ENCODE peak calls at places on chromosomes 12 and 14, in four cellular contexts. N is IMR-90, R is H1, Z is neuronal stem cell. T is an unnamed sample.

GRCh38 chr12:52147367-52147972 is 44.3 kb downstream of the KRT80 start:
- DNase-seq in Z (no peak), N (peak), R (no peak), T (peak)

GRCh38 chr12:9707864-9708808 is 24.8 kb downstream of the CLECL1 start:
- DNase-seq in R (peak), Z (peak), N (peak), T (peak)

GRCh38 chr14:35515916-35516315 is 18.0 kb upstream of the INSM2 start:
- DNase-seq in Z (no peak), N (no peak), R (no peak), T (no peak)

GRCh38 chr14:33432407-33433023 is 493.8 kb downstream of the NPAS3 start:
- DNase-seq in R (no peak), N (peak), Z (no peak), T (no peak)

GRCh38 chr12:53958128-53958527 is 3.4 kb downstream of the HOXC12 start:
- DNase-seq in Z (no peak), N (no peak), R (no peak), T (no peak)

GRCh38 chr12:44765796-44766195 is 110.3 kb downstream of the NELL2 start:
- DNase-seq in Z (no peak), R (no peak), N (no peak), T (no peak)

GRCh38 chr14:96824283-96824682 is 27.1 kb downstream of the VRK1 start:
- DNase-seq in N (peak), R (no peak), Z (no peak), T (no peak)

GRCh38 chr12:54173066-54173726 is 15.6 kb downstream of the SMUG1 start:
- DNase-seq in R (peak), Z (no peak), N (no peak), T (peak)

GRCh38 chr12:108884116-108885012 is 4.5 kb downstream of the DAO start:
- DNase-seq in Z (no peak), N (no peak), R (peak), T (peak)

GRCh38 chr12:87952223-87952622 is 77.0 kb downstream of the C12orf50 start:
- DNase-seq in Z (no peak), R (no peak), N (no peak), T (no peak)

GRCh38 chr14:31895206-31895605 is 181.9 kb upstream of the ARHGAP5 start:
- DNase-seq in Z (no peak), R (no peak), N (peak), T (no peak)

GRCh38 chr12:989751-990278 is 1.2 kb upstream of the ERC1 start:
- DNase-seq in N (peak), Z (peak), R (no peak), T (no peak)
- H4K91ac ChIP-seq in N (peak), Z (no peak), R (no peak), T (no peak)

GRCh38 chr12:69392146-69392928 is 32.8 kb downstream of the YEATS4 start:
- DNase-seq in N (peak), Z (no peak), R (no peak), T (no peak)
- H4K91ac ChIP-seq in N (no peak), Z (no peak), R (no peak), T (no peak)

GRCh38 chr14:100674897-100675618 is 51.6 kb upstream of the DLK1 start:
- DNase-seq in R (no peak), Z (no peak), N (no peak), T (no peak)
- H4K91ac ChIP-seq in R (no peak), Z (no peak), N (no peak), T (no peak)

DNA sequence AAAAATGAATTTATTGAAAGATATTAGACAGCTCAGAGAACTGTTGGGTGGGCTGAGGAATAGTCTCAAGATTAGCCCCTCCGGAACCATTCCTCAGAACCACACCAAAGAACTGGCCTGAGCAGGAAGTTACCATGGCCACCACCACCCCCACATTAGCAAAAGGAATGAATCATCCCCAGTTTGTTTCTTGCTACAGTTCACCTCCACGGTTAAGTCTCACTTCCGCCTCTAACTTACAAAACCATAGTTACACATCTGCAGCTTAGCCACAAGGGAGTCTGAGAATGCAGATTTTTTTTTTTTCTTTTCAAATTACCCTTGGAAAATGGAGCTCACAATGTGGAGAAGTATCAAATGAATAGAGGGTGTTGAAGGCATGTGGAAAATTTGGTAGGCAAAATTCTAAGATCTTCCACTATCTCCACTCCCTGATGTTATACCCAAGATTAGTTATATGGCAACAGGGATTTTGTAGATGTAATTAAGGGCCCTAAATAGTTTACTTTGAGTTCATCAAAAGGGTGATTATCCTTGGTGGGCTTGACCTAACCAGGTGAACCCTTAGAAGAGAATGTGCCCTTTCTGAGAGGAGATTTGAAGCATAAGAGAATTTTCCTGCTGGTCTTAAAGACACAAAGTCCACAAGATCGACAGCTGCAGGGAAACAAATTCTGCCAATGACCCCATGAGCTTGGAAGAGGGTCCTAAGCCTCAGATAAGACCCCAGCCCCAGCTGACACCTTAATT is 129.8 kb upstream of the KRR1 start:
- DNase-seq in N (peak), Z (no peak), R (no peak), T (no peak)
- H4K91ac ChIP-seq in N (peak), Z (no peak), R (no peak), T (no peak)

GRCh38 chr14:95536036-95536577 is 1.3 kb downstream of the GLRX5 start:
- DNase-seq in Z (no peak), N (no peak), R (no peak), T (no peak)

GRCh38 chr14:95533391-95533821 is 1.4 kb upstream of the GLRX5 start:
- DNase-seq in N (peak), R (no peak), Z (no peak), T (no peak)

GRCh38 chr14:95535226-95536021 is 574 bp downstream of the GLRX5 start:
- DNase-seq in R (no peak), N (no peak), Z (no peak), T (no peak)

GRCh38 chr14:95533822-95534221 is 1.0 kb upstream of the GLRX5 start:
- DNase-seq in Z (no peak), N (no peak), R (no peak), T (no peak)

GRCh38 chr14:95534299-95535225 is at the start of gene GLRX5:
- DNase-seq in N (peak), R (peak), Z (peak), T (peak)
- H4K91ac ChIP-seq in N (peak), R (no peak), Z (no peak), T (no peak)

DNA sequence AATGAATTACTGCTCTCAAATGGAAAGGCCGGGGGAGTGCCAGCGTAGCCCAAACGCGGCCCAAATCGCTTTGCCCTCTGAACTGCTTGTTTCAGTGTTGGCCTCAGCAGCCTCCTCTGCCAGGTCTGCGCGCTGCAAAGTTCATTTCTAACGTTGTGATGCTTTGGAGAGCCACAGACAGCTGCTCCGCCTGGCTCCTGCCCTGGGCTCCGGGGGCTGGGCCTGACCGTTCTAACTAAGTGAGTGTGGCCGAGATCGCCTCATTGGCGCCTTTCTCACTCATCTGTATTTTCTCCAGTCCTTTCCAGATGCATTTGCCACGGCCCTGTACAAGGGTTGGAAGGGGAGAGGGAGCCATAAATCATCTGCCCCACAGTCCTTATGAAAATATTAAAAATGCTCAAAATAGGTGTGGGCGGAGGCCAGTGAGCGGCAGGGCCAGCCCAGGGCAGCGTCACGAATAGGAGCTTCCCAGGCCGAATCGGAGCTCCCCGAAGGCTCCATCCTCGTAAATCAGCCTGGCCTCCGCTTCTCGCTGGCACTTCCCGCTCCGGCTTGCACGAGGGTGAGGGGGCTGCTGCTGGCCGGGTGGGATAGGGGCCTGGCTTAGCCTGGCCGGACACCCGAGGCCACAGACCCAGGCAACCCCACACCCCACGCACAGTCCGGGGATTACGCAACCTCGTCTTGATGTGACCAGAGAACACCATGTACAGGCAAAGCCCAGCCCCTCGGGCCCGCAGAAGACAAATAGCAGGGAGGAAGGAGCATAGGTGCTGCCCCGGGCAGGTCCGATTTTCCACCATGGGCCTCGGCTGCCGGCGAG is 196.6 kb upstream of the DIO3 start:
- DNase-seq in N (no peak), R (no peak), Z (no peak), T (no peak)
- H4K91ac ChIP-seq in N (no peak), R (no peak), Z (no peak), T (no peak)

GRCh38 chr14:95686935-95687334 is 709 bp downstream of the TCL1B start:
- DNase-seq in R (no peak), Z (no peak), N (no peak), T (no peak)

GRCh38 chr14:95691591-95691990 is 5.4 kb downstream of the TCL1B start:
- DNase-seq in N (no peak), Z (no peak), R (no peak), T (no peak)

GRCh38 chr14:95692109-95692508 is 5.9 kb downstream of the TCL1B start:
- DNase-seq in Z (no peak), R (no peak), N (no peak), T (no peak)

GRCh38 chr14:95690815-95691214 is 4.6 kb downstream of the TCL1B start:
- DNase-seq in R (no peak), N (no peak), Z (no peak), T (no peak)

DNA sequence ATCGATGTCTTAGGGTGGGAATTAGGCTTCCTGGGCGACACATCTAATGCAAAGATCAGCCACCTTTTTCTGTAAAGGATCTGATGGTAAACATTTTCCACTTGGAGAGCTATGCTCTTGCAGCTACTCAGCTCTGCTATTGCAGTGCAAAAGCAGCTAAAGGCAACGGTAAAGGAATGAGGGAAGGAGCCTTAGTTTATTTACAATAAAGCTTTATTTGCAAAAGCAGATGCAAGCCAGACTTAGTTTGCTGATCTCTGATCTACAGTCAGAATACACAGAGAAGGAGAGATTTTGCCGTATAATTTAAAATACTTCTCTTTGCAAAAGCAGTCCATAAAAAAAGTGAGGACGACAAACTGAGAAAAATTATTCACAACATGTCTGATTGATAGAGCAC is 3.2 kb downstream of the TCL1B start:
- DNase-seq in Z (no peak), R (no peak), N (no peak), T (no peak)
- H4K91ac ChIP-seq in Z (no peak), R (no peak), N (no peak), T (no peak)

GRCh38 chr12:12788131-12788530 is 2.7 kb downstream of the APOLD1 start:
- DNase-seq in Z (no peak), N (peak), R (no peak), T (no peak)
- H4K91ac ChIP-seq in Z (no peak), N (peak), R (no peak), T (no peak)

GRCh38 chr14:55102141-55102547 is 26.9 kb upstream of the LGALS3 start:
- DNase-seq in R (no peak), N (peak), Z (no peak), T (peak)
- H4K91ac ChIP-seq in R (no peak), N (peak), Z (no peak), T (no peak)

T was measured in H9.